ENCODE peak calls at places on chromosomes 11 and 22, in four cellular contexts. Q is IMR-90, F is H9, X is H1. Z is an unnamed sample.

GRCh38 chr22:22164541-22165272 is 79.9 kb upstream of the VPREB1 start:
- DNase-seq in Q (no peak), F (no peak), X (no peak), Z (peak)

GRCh38 chr11:44574620-44575287 is 9.3 kb downstream of the CD82 start:
- DNase-seq in Q (peak), F (no peak), X (no peak), Z (no peak)

GRCh38 chr11:15158351-15159015 is 43.8 kb downstream of the INSC start:
- DNase-seq in Q (peak), F (no peak), X (no peak), Z (no peak)

GRCh38 chr11:44484211-44484610 is 81.3 kb upstream of the CD82 start:
- DNase-seq in Q (peak), F (peak), X (no peak), Z (peak)

GRCh38 chr11:46446343-46446751 is 54.8 kb upstream of the CHRM4 start:
- DNase-seq in Q (peak), F (no peak), X (no peak), Z (peak)

GRCh38 chr11:71420455-71421241 is 27.5 kb downstream of the DHCR7 start:
- DNase-seq in Q (peak), F (peak), X (peak), Z (peak)

GRCh38 chr11:11291432-11292015 is 61.5 kb downstream of the CSNK2A3 start:
- DNase-seq in Q (no peak), F (no peak), X (no peak), Z (no peak)

GRCh38 chr22:40792451-40792850 is 26.7 kb downstream of the SLC25A17 start:
- DNase-seq in Q (no peak), F (no peak), X (no peak), Z (no peak)

GRCh38 chr11:2399488-2400068 is 972 bp upstream of the TSSC4 start:
- DNase-seq in Q (no peak), F (peak), X (peak), Z (peak)

GRCh38 chr11:132942611-132943324 is 589.5 kb downstream of the OPCML start:
- DNase-seq in Q (no peak), F (peak), X (peak), Z (peak)

GRCh38 chr11:125621995-125622394 is 3.0 kb upstream of the CHEK1 start:
- DNase-seq in Q (peak), F (no peak), X (no peak), Z (no peak)

GRCh38 chr11:1389103-1389931 is 417 bp upstream of the BRSK2 start:
- DNase-seq in Q (peak), F (peak), X (peak), Z (peak)

GRCh38 chr11:1298695-1299492 is 10.5 kb downstream of the TOLLIP start:
- DNase-seq in Q (peak), F (peak), X (peak), Z (peak)

GRCh38 chr11:13440100-13440855 is 22.7 kb downstream of the BTBD10 start:
- DNase-seq in Q (peak), F (no peak), X (no peak), Z (peak)

GRCh38 chr11:102347526-102348331 is 715 bp downstream of the BIRC2 start:
- DNase-seq in Q (peak), F (no peak), X (no peak), Z (peak)

GRCh38 chr11:18011633-18012313 is 1.1 kb downstream of the SERGEF start:
- DNase-seq in Q (no peak), F (no peak), X (no peak), Z (no peak)

GRCh38 chr11:33690290-33691050 is 10.2 kb downstream of the C11orf91 start:
- DNase-seq in Q (peak), F (no peak), X (no peak), Z (no peak)

GRCh38 chr11:46529928-46530574 is 63.8 kb downstream of the AMBRA1 start:
- DNase-seq in Q (no peak), F (no peak), X (no peak), Z (no peak)

GRCh38 chr11:126229782-126230540 is 18.4 kb downstream of the FAM118B start:
- DNase-seq in Q (peak), F (no peak), X (no peak), Z (no peak)

GRCh38 chr22:49585695-49586243 is 241.9 kb downstream of the BRD1 start:
- DNase-seq in Q (no peak), F (no peak), X (no peak), Z (no peak)

GRCh38 chr11:116615211-116615865 is 157.4 kb downstream of the BUD13 start:
- DNase-seq in Q (no peak), F (no peak), X (no peak), Z (no peak)

GRCh38 chr11:77993902-77994301 is 566 bp downstream of the INTS4 start:
- DNase-seq in Q (no peak), F (no peak), X (no peak), Z (peak)

GRCh38 chr11:13120691-13121090 is 111.6 kb downstream of the RASSF10 start:
- DNase-seq in Q (peak), F (no peak), X (no peak), Z (no peak)

GRCh38 chr11:102430158-102430836 is 22.3 kb downstream of the TMEM123 start:
- DNase-seq in Q (peak), F (no peak), X (no peak), Z (no peak)

GRCh38 chr11:75591966-75592365 is 29.9 kb downstream of the SERPINH1 start:
- DNase-seq in Q (no peak), F (no peak), X (no peak), Z (no peak)

GRCh38 chr22:25182131-25183110 is 17.2 kb upstream of the CRYBB3 start:
- DNase-seq in Q (no peak), F (no peak), X (no peak), Z (no peak)

GRCh38 chr11:64119748-64120147 is 46.2 kb downstream of the MACROD1 start:
- DNase-seq in Q (no peak), F (no peak), X (no peak), Z (no peak)

GRCh38 chr11:67025750-67026149 is 2.8 kb downstream of the SYT12 start:
- DNase-seq in Q (no peak), F (no peak), X (no peak), Z (no peak)

GRCh38 chr11:67154726-67155125 is 35.7 kb downstream of the KDM2A start:
- DNase-seq in Q (no peak), F (no peak), X (no peak), Z (no peak)

GRCh38 chr11:9210224-9210921 is 54.8 kb downstream of the DENND5A start:
- DNase-seq in Q (no peak), F (no peak), X (no peak), Z (peak)

GRCh38 chr22:23521442-23522113 is 58.5 kb downstream of the IGLL1 start:
- DNase-seq in Q (peak), F (peak), X (peak), Z (peak)

GRCh38 chr11:4164884-4165590 is 70.4 kb downstream of the RRM1 start:
- DNase-seq in Q (no peak), F (no peak), X (no peak), Z (no peak)

GRCh38 chr11:6855971-6856542 is 6.8 kb upstream of the OR10A2 start:
- DNase-seq in Q (peak), F (no peak), X (no peak), Z (peak)

GRCh38 chr11:33060271-33060670 is 20.9 kb downstream of the TCP11L1 start:
- DNase-seq in Q (no peak), F (no peak), X (no peak), Z (no peak)

GRCh38 chr11:99142237-99142636 is 121.5 kb downstream of the CNTN5 start:
- DNase-seq in Q (no peak), F (no peak), X (no peak), Z (no peak)
- H3K56ac ChIP-seq in Q (no peak), F (no peak), X (no peak), Z (no peak)

GRCh38 chr22:36938028-36938425 is 24.6 kb downstream of the CSF2RB start:
- DNase-seq in Q (no peak), F (no peak), X (no peak), Z (no peak)
- H4K5ac ChIP-seq in Q (no peak), F (no peak), X (no peak), Z (no peak)

DNA sequence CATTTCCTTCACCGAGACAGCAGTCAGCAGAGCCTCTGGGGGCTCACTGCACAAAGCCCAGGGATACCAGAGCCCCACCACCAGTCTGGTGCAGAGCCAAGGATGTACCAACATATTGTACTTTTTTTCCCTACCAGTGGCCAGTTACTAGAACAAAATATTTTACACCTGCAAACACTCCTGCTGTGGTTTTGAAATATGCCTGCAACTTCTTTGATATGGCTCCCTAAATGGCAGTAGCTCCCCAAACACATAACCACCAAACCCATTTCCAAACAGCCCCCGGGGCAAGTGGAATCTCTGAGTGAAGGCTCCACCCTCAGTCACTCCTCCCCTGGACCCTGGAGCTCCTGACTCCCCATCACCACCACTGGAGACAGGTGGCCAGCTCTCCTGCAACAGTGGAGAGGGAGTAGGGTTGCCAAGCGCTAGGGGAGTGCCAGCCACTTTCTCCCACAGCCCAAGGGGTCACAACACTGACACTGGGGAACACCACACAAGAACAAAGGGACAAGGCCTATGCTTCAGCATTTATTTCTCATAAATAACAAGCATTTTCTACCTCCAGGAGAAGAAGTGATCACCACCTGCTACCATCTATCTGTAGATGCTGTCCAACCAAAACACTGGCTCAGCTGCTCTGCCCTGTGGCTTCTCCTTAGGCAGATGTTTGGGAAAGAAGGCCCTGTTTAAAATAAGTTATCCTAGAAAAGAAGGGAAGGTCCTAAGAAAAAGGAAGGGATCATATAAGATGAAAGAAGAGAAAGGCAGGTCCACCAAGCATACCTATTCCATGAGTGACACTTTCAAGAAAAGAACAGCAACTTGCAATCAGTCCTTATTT is 15.1 kb downstream of the DGCR2 start:
- DNase-seq in Q (no peak), F (no peak), X (no peak), Z (no peak)
- H3K4ac ChIP-seq in Q (no peak), F (no peak), X (no peak), Z (no peak)

GRCh38 chr22:17823964-17824363 is 49.7 kb upstream of the BID start:
- DNase-seq in Q (no peak), F (no peak), X (no peak), Z (no peak)
- H3K56ac ChIP-seq in Q (no peak), F (no peak), X (no peak), Z (no peak)

GRCh38 chr22:34001701-34002466 is 81.6 kb upstream of the LARGE1 start:
- DNase-seq in Q (no peak), F (no peak), X (no peak), Z (no peak)

GRCh38 chr22:34000879-34001526 is 80.7 kb upstream of the LARGE1 start:
- DNase-seq in Q (no peak), F (no peak), X (no peak), Z (no peak)

DNA sequence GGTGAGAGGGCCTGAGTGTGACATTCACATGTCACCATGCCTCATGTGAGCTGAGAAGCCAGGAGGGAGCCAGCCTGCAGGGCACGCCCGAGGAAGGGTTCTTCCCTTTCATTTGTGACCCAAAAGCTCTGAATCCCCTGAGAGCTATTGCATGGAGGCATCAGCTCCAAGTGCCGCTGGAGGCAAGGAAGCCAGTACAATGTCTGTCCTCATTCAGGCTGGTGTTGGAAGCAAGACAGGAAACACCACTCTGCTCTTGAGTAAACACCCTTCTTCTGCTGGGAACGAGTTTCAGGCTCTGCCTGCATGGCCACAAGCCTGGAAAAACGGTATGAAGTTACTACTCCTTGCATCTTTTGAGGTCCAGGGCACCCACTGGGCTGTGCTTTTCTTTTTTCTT is 83.8 kb upstream of the LARGE1 start:
- DNase-seq in Q (no peak), F (no peak), X (no peak), Z (no peak)
- H4K5ac ChIP-seq in Q (no peak), F (no peak), X (no peak), Z (no peak)

DNA sequence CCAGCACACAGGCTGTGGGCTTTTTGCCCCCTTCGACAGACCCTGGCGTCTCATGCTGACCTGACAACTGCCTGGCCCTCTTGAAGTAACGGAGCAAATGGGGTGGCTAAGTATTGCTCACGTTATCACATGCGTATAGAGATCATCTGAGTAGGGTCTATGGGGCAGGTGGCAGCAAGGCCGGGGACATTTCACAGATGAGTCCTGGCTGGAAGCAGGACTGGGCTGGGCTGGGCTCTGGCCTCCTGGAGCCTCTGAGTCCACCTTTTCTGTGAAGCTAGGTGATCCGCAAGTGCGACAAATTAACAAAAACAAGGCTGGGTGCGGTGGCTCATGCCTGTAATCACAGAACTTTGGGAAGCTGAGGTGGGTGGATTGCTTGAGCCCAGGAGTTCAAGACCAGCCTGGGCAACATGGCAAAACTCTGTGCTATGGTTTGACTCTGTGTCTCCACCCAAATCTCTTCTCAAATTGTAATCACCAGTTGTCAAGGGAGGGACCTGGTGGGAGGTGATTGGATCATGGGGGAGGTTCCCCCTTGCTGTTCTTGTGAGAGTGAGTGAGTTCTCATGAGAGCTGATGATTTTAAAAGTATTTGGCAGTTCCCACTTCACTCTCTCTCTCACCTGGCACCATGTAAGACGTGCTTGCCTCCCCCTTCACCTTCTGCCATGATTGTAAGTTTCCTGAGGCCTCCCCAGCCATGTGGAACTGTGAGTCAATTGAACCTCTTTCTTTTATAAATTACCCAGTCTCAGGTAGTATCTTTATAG is 122.0 kb downstream of the MPPED1 start:
- DNase-seq in Q (no peak), F (no peak), X (no peak), Z (no peak)
- H3K4ac ChIP-seq in Q (no peak), F (no peak), X (no peak), Z (no peak)

GRCh38 chr22:30310881-30311771 is 15.6 kb downstream of the TBC1D10A start:
- DNase-seq in Q (peak), F (no peak), X (no peak), Z (no peak)
- H3K56ac ChIP-seq in Q (no peak), F (no peak), X (no peak), Z (no peak)

GRCh38 chr11:28400236-28401100 is 292.3 kb downstream of the METTL15 start:
- DNase-seq in Q (peak), F (no peak), X (no peak), Z (peak)
- H4K5ac ChIP-seq in Q (peak), F (no peak), X (no peak), Z (no peak)

GRCh38 chr22:20206709-20207215 is 55.9 kb upstream of the CCDC188 start:
- DNase-seq in Q (peak), F (no peak), X (no peak), Z (no peak)
- H3K4ac ChIP-seq in Q (peak), F (no peak), X (no peak), Z (no peak)

GRCh38 chr22:32997295-32997694 is 60.9 kb downstream of the SYN3 start:
- DNase-seq in Q (no peak), F (no peak), X (peak), Z (no peak)
- H3K56ac ChIP-seq in Q (no peak), F (no peak), X (no peak), Z (no peak)